ENCODE peak calls at places on chromosomes 5 and 9, in nine cellular contexts. One of them, this sample, is unnamed.

GRCh38 chr9:72828281-72828731 is 124.5 kb downstream of the ALDH1A1 start:
- DNase-seq in activated CD8-positive, alpha-beta memory T cell treated with anti-CD3 and anti-CD28 coated beads for 24 hours: no peak
- DNase-seq in DMS153: no peak
- DNase-seq in EL: peak
- DNase-seq in EH: peak
- DNase-seq in C1 segment of cervical spinal cord: no peak
- DNase-seq in uterus: no peak
- DNase-seq in right cardiac atrium: no peak
- DNase-seq in stimulated activated naive CD4-positive, alpha-beta T cell: no peak
- DNase-seq in this sample: no peak

GRCh38 chr5:10289353-10289752 is 18.3 kb downstream of the CMBL start:
- DNase-seq in EL: no peak
- DNase-seq in activated CD8-positive, alpha-beta memory T cell treated with anti-CD3 and anti-CD28 coated beads for 24 hours: no peak
- DNase-seq in C1 segment of cervical spinal cord: no peak
- DNase-seq in DMS153: peak
- DNase-seq in stimulated activated naive CD4-positive, alpha-beta T cell: no peak
- DNase-seq in EH: no peak
- DNase-seq in uterus: no peak
- DNase-seq in right cardiac atrium: peak
- DNase-seq in this sample: no peak

GRCh38 chr9:121316852-121317373 is 49.0 kb downstream of the GSN start:
- DNase-seq in activated CD8-positive, alpha-beta memory T cell treated with anti-CD3 and anti-CD28 coated beads for 24 hours: no peak
- DNase-seq in EL: no peak
- DNase-seq in C1 segment of cervical spinal cord: no peak
- DNase-seq in uterus: no peak
- DNase-seq in EH: no peak
- DNase-seq in stimulated activated naive CD4-positive, alpha-beta T cell: no peak
- DNase-seq in DMS153: no peak
- DNase-seq in right cardiac atrium: no peak
- DNase-seq in this sample: no peak

GRCh38 chr9:120935383-120935857 is 8.8 kb upstream of the TRAF1 start:
- DNase-seq in activated CD8-positive, alpha-beta memory T cell treated with anti-CD3 and anti-CD28 coated beads for 24 hours: peak
- DNase-seq in DMS153: peak
- DNase-seq in stimulated activated naive CD4-positive, alpha-beta T cell: no peak
- DNase-seq in EH: peak
- DNase-seq in EL: peak
- DNase-seq in right cardiac atrium: peak
- DNase-seq in uterus: peak
- DNase-seq in C1 segment of cervical spinal cord: peak
- DNase-seq in this sample: peak

GRCh38 chr5:170151105-170151831 is 45.6 kb downstream of the FOXI1 start:
- DNase-seq in stimulated activated naive CD4-positive, alpha-beta T cell: no peak
- DNase-seq in EH: peak
- DNase-seq in DMS153: no peak
- DNase-seq in right cardiac atrium: peak
- DNase-seq in C1 segment of cervical spinal cord: no peak
- DNase-seq in activated CD8-positive, alpha-beta memory T cell treated with anti-CD3 and anti-CD28 coated beads for 24 hours: peak
- DNase-seq in uterus: no peak
- DNase-seq in EL: peak
- DNase-seq in this sample: no peak

GRCh38 chr5:138663009-138663408 is 87.8 kb upstream of the HSPA9 start:
- DNase-seq in uterus: no peak
- DNase-seq in DMS153: no peak
- DNase-seq in activated CD8-positive, alpha-beta memory T cell treated with anti-CD3 and anti-CD28 coated beads for 24 hours: no peak
- DNase-seq in EL: peak
- DNase-seq in stimulated activated naive CD4-positive, alpha-beta T cell: peak
- DNase-seq in right cardiac atrium: no peak
- DNase-seq in EH: peak
- DNase-seq in C1 segment of cervical spinal cord: no peak
- DNase-seq in this sample: no peak

GRCh38 chr5:15737036-15737821 is 237.2 kb downstream of the FBXL7 start:
- DNase-seq in stimulated activated naive CD4-positive, alpha-beta T cell: no peak
- DNase-seq in right cardiac atrium: no peak
- DNase-seq in EH: peak
- DNase-seq in EL: no peak
- DNase-seq in uterus: no peak
- DNase-seq in DMS153: no peak
- DNase-seq in C1 segment of cervical spinal cord: no peak
- DNase-seq in activated CD8-positive, alpha-beta memory T cell treated with anti-CD3 and anti-CD28 coated beads for 24 hours: no peak
- DNase-seq in this sample: no peak

GRCh38 chr5:34957299-34957698 is 27.9 kb downstream of the DNAJC21 start:
- DNase-seq in C1 segment of cervical spinal cord: no peak
- DNase-seq in right cardiac atrium: no peak
- DNase-seq in DMS153: no peak
- DNase-seq in EL: peak
- DNase-seq in stimulated activated naive CD4-positive, alpha-beta T cell: no peak
- DNase-seq in EH: peak
- DNase-seq in activated CD8-positive, alpha-beta memory T cell treated with anti-CD3 and anti-CD28 coated beads for 24 hours: no peak
- DNase-seq in uterus: no peak
- DNase-seq in this sample: no peak

GRCh38 chr5:176614805-176615478 is 5.0 kb upstream of the GPRIN1 start:
- DNase-seq in activated CD8-positive, alpha-beta memory T cell treated with anti-CD3 and anti-CD28 coated beads for 24 hours: no peak
- DNase-seq in C1 segment of cervical spinal cord: no peak
- DNase-seq in EH: peak
- DNase-seq in EL: peak
- DNase-seq in DMS153: no peak
- DNase-seq in right cardiac atrium: no peak
- DNase-seq in stimulated activated naive CD4-positive, alpha-beta T cell: no peak
- DNase-seq in uterus: no peak
- DNase-seq in this sample: no peak

GRCh38 chr9:88749420-88749819 is 214.4 kb downstream of the NXNL2 start:
- DNase-seq in EH: peak
- DNase-seq in uterus: no peak
- DNase-seq in C1 segment of cervical spinal cord: no peak
- DNase-seq in EL: peak
- DNase-seq in activated CD8-positive, alpha-beta memory T cell treated with anti-CD3 and anti-CD28 coated beads for 24 hours: no peak
- DNase-seq in stimulated activated naive CD4-positive, alpha-beta T cell: no peak
- DNase-seq in DMS153: no peak
- DNase-seq in right cardiac atrium: peak
- DNase-seq in this sample: no peak

GRCh38 chr9:127973169-127974001 is 7.4 kb downstream of the EEIG1 start:
- DNase-seq in right cardiac atrium: no peak
- DNase-seq in DMS153: peak
- DNase-seq in activated CD8-positive, alpha-beta memory T cell treated with anti-CD3 and anti-CD28 coated beads for 24 hours: peak
- DNase-seq in EH: no peak
- DNase-seq in EL: no peak
- DNase-seq in stimulated activated naive CD4-positive, alpha-beta T cell: no peak
- DNase-seq in C1 segment of cervical spinal cord: peak
- DNase-seq in uterus: no peak
- DNase-seq in this sample: no peak

GRCh38 chr9:121640076-121640475 is 11.4 kb upstream of the DAB2IP start:
- DNase-seq in activated CD8-positive, alpha-beta memory T cell treated with anti-CD3 and anti-CD28 coated beads for 24 hours: peak
- DNase-seq in stimulated activated naive CD4-positive, alpha-beta T cell: no peak
- DNase-seq in EL: peak
- DNase-seq in uterus: peak
- DNase-seq in EH: peak
- DNase-seq in right cardiac atrium: peak
- DNase-seq in C1 segment of cervical spinal cord: peak
- DNase-seq in DMS153: no peak
- DNase-seq in this sample: no peak

GRCh38 chr5:142888469-142889085 is 118.4 kb downstream of the ARHGAP26 start:
- DNase-seq in EH: peak
- DNase-seq in activated CD8-positive, alpha-beta memory T cell treated with anti-CD3 and anti-CD28 coated beads for 24 hours: no peak
- DNase-seq in stimulated activated naive CD4-positive, alpha-beta T cell: no peak
- DNase-seq in DMS153: no peak
- DNase-seq in uterus: no peak
- DNase-seq in right cardiac atrium: no peak
- DNase-seq in C1 segment of cervical spinal cord: peak
- DNase-seq in EL: peak
- DNase-seq in this sample: no peak

GRCh38 chr5:59829389-59829788 is 64.1 kb downstream of the PDE4D start:
- DNase-seq in uterus: no peak
- DNase-seq in activated CD8-positive, alpha-beta memory T cell treated with anti-CD3 and anti-CD28 coated beads for 24 hours: no peak
- DNase-seq in right cardiac atrium: no peak
- DNase-seq in EL: peak
- DNase-seq in DMS153: no peak
- DNase-seq in C1 segment of cervical spinal cord: no peak
- DNase-seq in stimulated activated naive CD4-positive, alpha-beta T cell: no peak
- DNase-seq in EH: peak
- DNase-seq in this sample: no peak

GRCh38 chr9:21972361-21972760 is 21.8 kb downstream of the CDKN2A start:
- DNase-seq in EH: no peak
- DNase-seq in C1 segment of cervical spinal cord: no peak
- DNase-seq in activated CD8-positive, alpha-beta memory T cell treated with anti-CD3 and anti-CD28 coated beads for 24 hours: no peak
- DNase-seq in DMS153: no peak
- DNase-seq in EL: no peak
- DNase-seq in uterus: no peak
- DNase-seq in right cardiac atrium: no peak
- DNase-seq in stimulated activated naive CD4-positive, alpha-beta T cell: no peak
- DNase-seq in this sample: no peak

GRCh38 chr5:132776077-132776931 is 735 bp downstream of the SEPTIN8 start:
- DNase-seq in DMS153: no peak
- DNase-seq in EL: peak
- DNase-seq in uterus: peak
- DNase-seq in EH: peak
- DNase-seq in activated CD8-positive, alpha-beta memory T cell treated with anti-CD3 and anti-CD28 coated beads for 24 hours: peak
- DNase-seq in right cardiac atrium: peak
- DNase-seq in C1 segment of cervical spinal cord: peak
- DNase-seq in stimulated activated naive CD4-positive, alpha-beta T cell: no peak
- DNase-seq in this sample: no peak

GRCh38 chr9:125632321-125633115 is 74.5 kb downstream of the MAPKAP1 start:
- DNase-seq in stimulated activated naive CD4-positive, alpha-beta T cell: no peak
- DNase-seq in activated CD8-positive, alpha-beta memory T cell treated with anti-CD3 and anti-CD28 coated beads for 24 hours: peak
- DNase-seq in EH: peak
- DNase-seq in uterus: no peak
- DNase-seq in EL: peak
- DNase-seq in C1 segment of cervical spinal cord: no peak
- DNase-seq in right cardiac atrium: no peak
- DNase-seq in DMS153: peak
- DNase-seq in this sample: no peak

GRCh38 chr9:131625848-131626670 is 80.7 kb downstream of the PRRT1B start:
- DNase-seq in right cardiac atrium: no peak
- DNase-seq in EL: no peak
- DNase-seq in C1 segment of cervical spinal cord: no peak
- DNase-seq in DMS153: peak
- DNase-seq in stimulated activated naive CD4-positive, alpha-beta T cell: no peak
- DNase-seq in activated CD8-positive, alpha-beta memory T cell treated with anti-CD3 and anti-CD28 coated beads for 24 hours: no peak
- DNase-seq in uterus: no peak
- DNase-seq in EH: no peak
- DNase-seq in this sample: no peak

GRCh38 chr9:84145780-84146179 is 165.2 kb downstream of the RMI1 start:
- DNase-seq in stimulated activated naive CD4-positive, alpha-beta T cell: no peak
- DNase-seq in EH: no peak
- DNase-seq in C1 segment of cervical spinal cord: no peak
- DNase-seq in DMS153: no peak
- DNase-seq in right cardiac atrium: no peak
- DNase-seq in activated CD8-positive, alpha-beta memory T cell treated with anti-CD3 and anti-CD28 coated beads for 24 hours: no peak
- DNase-seq in EL: no peak
- DNase-seq in uterus: no peak
- DNase-seq in this sample: no peak

GRCh38 chr9:38294130-38294529 is 98.4 kb upstream of the ALDH1B1 start:
- DNase-seq in activated CD8-positive, alpha-beta memory T cell treated with anti-CD3 and anti-CD28 coated beads for 24 hours: no peak
- DNase-seq in uterus: no peak
- DNase-seq in right cardiac atrium: no peak
- DNase-seq in DMS153: no peak
- DNase-seq in C1 segment of cervical spinal cord: no peak
- DNase-seq in stimulated activated naive CD4-positive, alpha-beta T cell: no peak
- DNase-seq in EH: no peak
- DNase-seq in EL: no peak
- DNase-seq in this sample: no peak

GRCh38 chr9:108953983-108954574 is 19.9 kb downstream of the ABITRAM start:
- DNase-seq in EL: peak
- DNase-seq in stimulated activated naive CD4-positive, alpha-beta T cell: peak
- DNase-seq in activated CD8-positive, alpha-beta memory T cell treated with anti-CD3 and anti-CD28 coated beads for 24 hours: no peak
- DNase-seq in EH: peak
- DNase-seq in C1 segment of cervical spinal cord: no peak
- DNase-seq in right cardiac atrium: no peak
- DNase-seq in uterus: no peak
- DNase-seq in DMS153: peak
- DNase-seq in this sample: no peak

GRCh38 chr5:134000696-134001453 is 3.9 kb downstream of the VDAC1 start:
- DNase-seq in C1 segment of cervical spinal cord: no peak
- DNase-seq in stimulated activated naive CD4-positive, alpha-beta T cell: no peak
- DNase-seq in uterus: no peak
- DNase-seq in activated CD8-positive, alpha-beta memory T cell treated with anti-CD3 and anti-CD28 coated beads for 24 hours: no peak
- DNase-seq in EH: no peak
- DNase-seq in EL: no peak
- DNase-seq in right cardiac atrium: no peak
- DNase-seq in DMS153: no peak
- DNase-seq in this sample: no peak

GRCh38 chr5:131328536-131329186 is 64.8 kb downstream of the CDC42SE2 start:
- DNase-seq in DMS153: no peak
- DNase-seq in uterus: no peak
- DNase-seq in C1 segment of cervical spinal cord: no peak
- DNase-seq in EL: peak
- DNase-seq in stimulated activated naive CD4-positive, alpha-beta T cell: no peak
- DNase-seq in EH: peak
- DNase-seq in activated CD8-positive, alpha-beta memory T cell treated with anti-CD3 and anti-CD28 coated beads for 24 hours: no peak
- DNase-seq in right cardiac atrium: no peak
- DNase-seq in this sample: no peak

GRCh38 chr9:129384887-129385614 is 207.0 kb upstream of the IER5L start:
- DNase-seq in EH: no peak
- DNase-seq in C1 segment of cervical spinal cord: no peak
- DNase-seq in stimulated activated naive CD4-positive, alpha-beta T cell: no peak
- DNase-seq in DMS153: no peak
- DNase-seq in activated CD8-positive, alpha-beta memory T cell treated with anti-CD3 and anti-CD28 coated beads for 24 hours: no peak
- DNase-seq in uterus: peak
- DNase-seq in right cardiac atrium: no peak
- DNase-seq in EL: no peak
- DNase-seq in this sample: no peak

GRCh38 chr5:51043740-51044139 is 339.5 kb upstream of the ISL1 start:
- DNase-seq in uterus: no peak
- DNase-seq in C1 segment of cervical spinal cord: no peak
- DNase-seq in EH: no peak
- DNase-seq in EL: no peak
- DNase-seq in stimulated activated naive CD4-positive, alpha-beta T cell: no peak
- DNase-seq in right cardiac atrium: no peak
- DNase-seq in activated CD8-positive, alpha-beta memory T cell treated with anti-CD3 and anti-CD28 coated beads for 24 hours: no peak
- DNase-seq in DMS153: no peak
- DNase-seq in this sample: no peak

GRCh38 chr9:22098636-22099332 is 89.7 kb upstream of the CDKN2B start:
- DNase-seq in uterus: no peak
- DNase-seq in C1 segment of cervical spinal cord: no peak
- DNase-seq in stimulated activated naive CD4-positive, alpha-beta T cell: no peak
- DNase-seq in activated CD8-positive, alpha-beta memory T cell treated with anti-CD3 and anti-CD28 coated beads for 24 hours: no peak
- DNase-seq in EL: no peak
- DNase-seq in DMS153: no peak
- DNase-seq in EH: peak
- DNase-seq in right cardiac atrium: no peak
- DNase-seq in this sample: no peak

GRCh38 chr5:151745071-151745705 is 13.2 kb downstream of the ATOX1 start:
- DNase-seq in EL: peak
- DNase-seq in DMS153: no peak
- DNase-seq in stimulated activated naive CD4-positive, alpha-beta T cell: no peak
- DNase-seq in uterus: no peak
- DNase-seq in right cardiac atrium: peak
- DNase-seq in activated CD8-positive, alpha-beta memory T cell treated with anti-CD3 and anti-CD28 coated beads for 24 hours: peak
- DNase-seq in EH: peak
- DNase-seq in C1 segment of cervical spinal cord: peak
- DNase-seq in this sample: no peak

GRCh38 chr9:2262809-2263510 is 247.8 kb downstream of the SMARCA2 start:
- DNase-seq in C1 segment of cervical spinal cord: no peak
- DNase-seq in uterus: no peak
- DNase-seq in EH: peak
- DNase-seq in EL: no peak
- DNase-seq in stimulated activated naive CD4-positive, alpha-beta T cell: no peak
- DNase-seq in DMS153: no peak
- DNase-seq in right cardiac atrium: no peak
- DNase-seq in activated CD8-positive, alpha-beta memory T cell treated with anti-CD3 and anti-CD28 coated beads for 24 hours: no peak
- DNase-seq in this sample: no peak

GRCh38 chr5:6686501-6686900 is 26.7 kb upstream of the TENT4A start:
- DNase-seq in stimulated activated naive CD4-positive, alpha-beta T cell: no peak
- DNase-seq in DMS153: no peak
- DNase-seq in activated CD8-positive, alpha-beta memory T cell treated with anti-CD3 and anti-CD28 coated beads for 24 hours: no peak
- DNase-seq in EH: no peak
- DNase-seq in EL: no peak
- DNase-seq in uterus: no peak
- DNase-seq in C1 segment of cervical spinal cord: no peak
- DNase-seq in right cardiac atrium: no peak
- DNase-seq in this sample: no peak